ENCODE peak calls at places on chromosome 21, in ten cellular contexts. One of them, this sample, is unnamed.

GRCh38 chr21:44005593-44005992 is 6.5 kb upstream of the TRAPPC10 start:
- DNase-seq in CD8-positive, alpha-beta T cell: no peak
- DNase-seq in GM12865: no peak
- DNase-seq in sigmoid colon: no peak
- DNase-seq in fibroblast of lung: no peak
- DNase-seq in heart right ventricle: no peak
- DNase-seq in MM.1S: no peak
- DNase-seq in RWPE1: no peak
- DNase-seq in endothelial cell of umbilical vein: no peak
- DNase-seq in neural crest cell: no peak
- DNase-seq in this sample: no peak

GRCh38 chr21:35333831-35334593 is 284.9 kb upstream of the RUNX1 start:
- DNase-seq in sigmoid colon: no peak
- DNase-seq in heart right ventricle: no peak
- DNase-seq in CD8-positive, alpha-beta T cell: no peak
- DNase-seq in fibroblast of lung: no peak
- DNase-seq in MM.1S: no peak
- DNase-seq in RWPE1: no peak
- DNase-seq in GM12865: no peak
- DNase-seq in neural crest cell: no peak
- DNase-seq in endothelial cell of umbilical vein: no peak
- DNase-seq in this sample: peak

GRCh38 chr21:42496839-42497202 is 797 bp upstream of the RSPH1 start:
- DNase-seq in fibroblast of lung: peak
- DNase-seq in sigmoid colon: peak
- DNase-seq in endothelial cell of umbilical vein: no peak
- DNase-seq in heart right ventricle: peak
- DNase-seq in neural crest cell: no peak
- DNase-seq in CD8-positive, alpha-beta T cell: no peak
- DNase-seq in RWPE1: no peak
- DNase-seq in GM12865: peak
- DNase-seq in MM.1S: peak
- DNase-seq in this sample: no peak

GRCh38 chr21:14358775-14359174 is 24.2 kb downstream of the HSPA13 start:
- DNase-seq in endothelial cell of umbilical vein: peak
- DNase-seq in fibroblast of lung: no peak
- DNase-seq in neural crest cell: no peak
- DNase-seq in MM.1S: no peak
- DNase-seq in GM12865: no peak
- DNase-seq in heart right ventricle: no peak
- DNase-seq in CD8-positive, alpha-beta T cell: no peak
- DNase-seq in RWPE1: peak
- DNase-seq in sigmoid colon: no peak
- DNase-seq in this sample: no peak

GRCh38 chr21:46500224-46500861 is 41.7 kb downstream of the DIP2A start:
- DNase-seq in MM.1S: peak
- DNase-seq in endothelial cell of umbilical vein: peak
- DNase-seq in heart right ventricle: no peak
- DNase-seq in GM12865: peak
- DNase-seq in RWPE1: peak
- DNase-seq in sigmoid colon: no peak
- DNase-seq in neural crest cell: no peak
- DNase-seq in CD8-positive, alpha-beta T cell: no peak
- DNase-seq in fibroblast of lung: peak
- DNase-seq in this sample: no peak

GRCh38 chr21:14070049-14070893 is 140.5 kb downstream of the LIPI start:
- DNase-seq in neural crest cell: no peak
- DNase-seq in endothelial cell of umbilical vein: no peak
- DNase-seq in heart right ventricle: no peak
- DNase-seq in GM12865: no peak
- DNase-seq in RWPE1: no peak
- DNase-seq in fibroblast of lung: no peak
- DNase-seq in MM.1S: no peak
- DNase-seq in sigmoid colon: no peak
- DNase-seq in CD8-positive, alpha-beta T cell: no peak
- DNase-seq in this sample: no peak

GRCh38 chr21:37654596-37654995 is 261.7 kb downstream of the KCNJ6 start:
- DNase-seq in sigmoid colon: no peak
- DNase-seq in MM.1S: no peak
- DNase-seq in fibroblast of lung: no peak
- DNase-seq in heart right ventricle: no peak
- DNase-seq in neural crest cell: no peak
- DNase-seq in CD8-positive, alpha-beta T cell: no peak
- DNase-seq in GM12865: no peak
- DNase-seq in RWPE1: no peak
- DNase-seq in endothelial cell of umbilical vein: no peak
- DNase-seq in this sample: no peak

GRCh38 chr21:35658242-35658641 is 402.1 kb downstream of the SETD4 start:
- DNase-seq in RWPE1: no peak
- DNase-seq in fibroblast of lung: peak
- DNase-seq in sigmoid colon: no peak
- DNase-seq in heart right ventricle: no peak
- DNase-seq in endothelial cell of umbilical vein: no peak
- DNase-seq in neural crest cell: no peak
- DNase-seq in CD8-positive, alpha-beta T cell: no peak
- DNase-seq in MM.1S: no peak
- DNase-seq in GM12865: peak
- DNase-seq in this sample: peak

GRCh38 chr21:44737706-44738354 is 26.5 kb upstream of the TSPEAR start:
- DNase-seq in fibroblast of lung: peak
- DNase-seq in endothelial cell of umbilical vein: no peak
- DNase-seq in RWPE1: no peak
- DNase-seq in heart right ventricle: no peak
- DNase-seq in sigmoid colon: no peak
- DNase-seq in GM12865: no peak
- DNase-seq in neural crest cell: no peak
- DNase-seq in MM.1S: no peak
- DNase-seq in CD8-positive, alpha-beta T cell: no peak
- DNase-seq in this sample: peak

GRCh38 chr21:36584980-36585940 is 105.3 kb upstream of the CLDN14 start:
- DNase-seq in GM12865: peak
- DNase-seq in neural crest cell: no peak
- DNase-seq in CD8-positive, alpha-beta T cell: peak
- DNase-seq in fibroblast of lung: no peak
- DNase-seq in sigmoid colon: no peak
- DNase-seq in endothelial cell of umbilical vein: no peak
- DNase-seq in heart right ventricle: no peak
- DNase-seq in MM.1S: peak
- DNase-seq in RWPE1: no peak
- DNase-seq in this sample: peak

GRCh38 chr21:43712268-43712942 is 6.5 kb upstream of the PDXK start:
- DNase-seq in endothelial cell of umbilical vein: no peak
- DNase-seq in fibroblast of lung: no peak
- DNase-seq in heart right ventricle: no peak
- DNase-seq in neural crest cell: no peak
- DNase-seq in MM.1S: no peak
- DNase-seq in CD8-positive, alpha-beta T cell: no peak
- DNase-seq in GM12865: no peak
- DNase-seq in RWPE1: peak
- DNase-seq in sigmoid colon: no peak
- DNase-seq in this sample: no peak

GRCh38 chr21:42638266-42638863 is 15.1 kb upstream of the PDE9A start:
- DNase-seq in GM12865: no peak
- DNase-seq in fibroblast of lung: no peak
- DNase-seq in endothelial cell of umbilical vein: no peak
- DNase-seq in CD8-positive, alpha-beta T cell: no peak
- DNase-seq in neural crest cell: no peak
- DNase-seq in RWPE1: no peak
- DNase-seq in sigmoid colon: no peak
- DNase-seq in heart right ventricle: no peak
- DNase-seq in MM.1S: no peak
- DNase-seq in this sample: no peak

GRCh38 chr21:46667191-46667734 is 31.8 kb downstream of the PRMT2 start:
- DNase-seq in neural crest cell: no peak
- DNase-seq in MM.1S: no peak
- DNase-seq in GM12865: peak
- DNase-seq in fibroblast of lung: no peak
- DNase-seq in RWPE1: peak
- DNase-seq in CD8-positive, alpha-beta T cell: no peak
- DNase-seq in sigmoid colon: no peak
- DNase-seq in heart right ventricle: no peak
- DNase-seq in endothelial cell of umbilical vein: peak
- DNase-seq in this sample: no peak

GRCh38 chr21:37181059-37181458 is 86.1 kb downstream of the VPS26C start:
- DNase-seq in CD8-positive, alpha-beta T cell: no peak
- DNase-seq in fibroblast of lung: no peak
- DNase-seq in GM12865: no peak
- DNase-seq in endothelial cell of umbilical vein: no peak
- DNase-seq in MM.1S: no peak
- DNase-seq in RWPE1: no peak
- DNase-seq in heart right ventricle: no peak
- DNase-seq in neural crest cell: no peak
- DNase-seq in sigmoid colon: no peak
- DNase-seq in this sample: no peak

GRCh38 chr21:33117268-33117888 is 47.4 kb downstream of the OLIG1 start:
- DNase-seq in endothelial cell of umbilical vein: no peak
- DNase-seq in MM.1S: no peak
- DNase-seq in fibroblast of lung: no peak
- DNase-seq in CD8-positive, alpha-beta T cell: no peak
- DNase-seq in heart right ventricle: no peak
- DNase-seq in RWPE1: no peak
- DNase-seq in GM12865: no peak
- DNase-seq in neural crest cell: no peak
- DNase-seq in sigmoid colon: peak
- DNase-seq in this sample: no peak

GRCh38 chr21:45580181-45580575 is 37.9 kb upstream of the SLC19A1 start:
- DNase-seq in CD8-positive, alpha-beta T cell: no peak
- DNase-seq in GM12865: no peak
- DNase-seq in MM.1S: no peak
- DNase-seq in fibroblast of lung: no peak
- DNase-seq in heart right ventricle: no peak
- DNase-seq in sigmoid colon: no peak
- DNase-seq in neural crest cell: no peak
- DNase-seq in endothelial cell of umbilical vein: no peak
- DNase-seq in RWPE1: no peak
- DNase-seq in this sample: no peak

GRCh38 chr21:17988038-17988437 is 168.9 kb upstream of the C21orf91 start:
- DNase-seq in endothelial cell of umbilical vein: no peak
- DNase-seq in heart right ventricle: no peak
- DNase-seq in CD8-positive, alpha-beta T cell: no peak
- DNase-seq in sigmoid colon: no peak
- DNase-seq in RWPE1: no peak
- DNase-seq in fibroblast of lung: no peak
- DNase-seq in neural crest cell: no peak
- DNase-seq in GM12865: no peak
- DNase-seq in MM.1S: no peak
- DNase-seq in this sample: no peak

GRCh38 chr21:30434033-30434631 is 4.1 kb downstream of the KRTAP13-4 start:
- DNase-seq in MM.1S: peak
- DNase-seq in CD8-positive, alpha-beta T cell: no peak
- DNase-seq in heart right ventricle: no peak
- DNase-seq in neural crest cell: peak
- DNase-seq in fibroblast of lung: peak
- DNase-seq in sigmoid colon: no peak
- DNase-seq in RWPE1: peak
- DNase-seq in endothelial cell of umbilical vein: no peak
- DNase-seq in GM12865: peak
- DNase-seq in this sample: peak

GRCh38 chr21:38806153-38806941 is 618 bp downstream of the ETS2 start:
- DNase-seq in sigmoid colon: peak
- DNase-seq in neural crest cell: peak
- DNase-seq in MM.1S: no peak
- DNase-seq in CD8-positive, alpha-beta T cell: peak
- DNase-seq in endothelial cell of umbilical vein: no peak
- DNase-seq in GM12865: peak
- DNase-seq in RWPE1: no peak
- DNase-seq in fibroblast of lung: no peak
- DNase-seq in heart right ventricle: peak
- DNase-seq in this sample: peak
- TF ChIP-seq CTCF in sigmoid colon: no peak
- TF ChIP-seq CTCF in neural crest cell: peak
- TF ChIP-seq CTCF in MM.1S: no peak
- TF ChIP-seq CTCF in CD8-positive, alpha-beta T cell: no peak
- TF ChIP-seq CTCF in endothelial cell of umbilical vein: peak
- TF ChIP-seq CTCF in GM12865: peak
- TF ChIP-seq CTCF in RWPE1: no peak
- TF ChIP-seq CTCF in fibroblast of lung: no peak
- TF ChIP-seq CTCF in heart right ventricle: peak
- TF ChIP-seq CTCF in this sample: peak

GRCh38 chr21:26844258-26845065 is 747 bp downstream of the ADAMTS1 start:
- DNase-seq in endothelial cell of umbilical vein: peak
- DNase-seq in CD8-positive, alpha-beta T cell: no peak
- DNase-seq in GM12865: no peak
- DNase-seq in neural crest cell: peak
- DNase-seq in fibroblast of lung: peak
- DNase-seq in MM.1S: peak
- DNase-seq in heart right ventricle: peak
- DNase-seq in sigmoid colon: peak
- DNase-seq in RWPE1: peak
- DNase-seq in this sample: no peak
- TF ChIP-seq CTCF in endothelial cell of umbilical vein: peak
- TF ChIP-seq CTCF in CD8-positive, alpha-beta T cell: no peak
- TF ChIP-seq CTCF in GM12865: no peak
- TF ChIP-seq CTCF in neural crest cell: peak
- TF ChIP-seq CTCF in fibroblast of lung: peak
- TF ChIP-seq CTCF in MM.1S: peak
- TF ChIP-seq CTCF in heart right ventricle: no peak
- TF ChIP-seq CTCF in sigmoid colon: no peak
- TF ChIP-seq CTCF in RWPE1: peak
- TF ChIP-seq CTCF in this sample: no peak

GRCh38 chr21:31845151-31845550 is 27.7 kb upstream of the HUNK start:
- DNase-seq in heart right ventricle: no peak
- DNase-seq in GM12865: no peak
- DNase-seq in RWPE1: no peak
- DNase-seq in CD8-positive, alpha-beta T cell: no peak
- DNase-seq in neural crest cell: no peak
- DNase-seq in fibroblast of lung: no peak
- DNase-seq in MM.1S: no peak
- DNase-seq in endothelial cell of umbilical vein: no peak
- DNase-seq in sigmoid colon: no peak
- DNase-seq in this sample: no peak
- TF ChIP-seq CTCF in heart right ventricle: no peak
- TF ChIP-seq CTCF in GM12865: no peak
- TF ChIP-seq CTCF in RWPE1: no peak
- TF ChIP-seq CTCF in CD8-positive, alpha-beta T cell: no peak
- TF ChIP-seq CTCF in neural crest cell: no peak
- TF ChIP-seq CTCF in fibroblast of lung: no peak
- TF ChIP-seq CTCF in MM.1S: no peak
- TF ChIP-seq CTCF in endothelial cell of umbilical vein: no peak
- TF ChIP-seq CTCF in sigmoid colon: no peak
- TF ChIP-seq CTCF in this sample: no peak

GRCh38 chr21:38702196-38702595 is 103.5 kb upstream of the ETS2 start:
- DNase-seq in MM.1S: no peak
- DNase-seq in RWPE1: no peak
- DNase-seq in endothelial cell of umbilical vein: no peak
- DNase-seq in GM12865: no peak
- DNase-seq in fibroblast of lung: no peak
- DNase-seq in sigmoid colon: no peak
- DNase-seq in CD8-positive, alpha-beta T cell: no peak
- DNase-seq in neural crest cell: no peak
- DNase-seq in heart right ventricle: no peak
- DNase-seq in this sample: no peak

GRCh38 chr21:38691626-38692025 is 114.1 kb upstream of the ETS2 start:
- DNase-seq in RWPE1: no peak
- DNase-seq in sigmoid colon: no peak
- DNase-seq in fibroblast of lung: peak
- DNase-seq in neural crest cell: no peak
- DNase-seq in GM12865: no peak
- DNase-seq in endothelial cell of umbilical vein: peak
- DNase-seq in heart right ventricle: no peak
- DNase-seq in CD8-positive, alpha-beta T cell: no peak
- DNase-seq in MM.1S: no peak
- DNase-seq in this sample: no peak

GRCh38 chr21:38699048-38699447 is 106.7 kb upstream of the ETS2 start:
- DNase-seq in endothelial cell of umbilical vein: peak
- DNase-seq in CD8-positive, alpha-beta T cell: no peak
- DNase-seq in sigmoid colon: no peak
- DNase-seq in neural crest cell: no peak
- DNase-seq in RWPE1: no peak
- DNase-seq in heart right ventricle: no peak
- DNase-seq in fibroblast of lung: no peak
- DNase-seq in GM12865: no peak
- DNase-seq in MM.1S: no peak
- DNase-seq in this sample: peak

GRCh38 chr21:38696617-38697016 is 109.1 kb upstream of the ETS2 start:
- DNase-seq in GM12865: no peak
- DNase-seq in MM.1S: no peak
- DNase-seq in neural crest cell: no peak
- DNase-seq in RWPE1: no peak
- DNase-seq in endothelial cell of umbilical vein: no peak
- DNase-seq in CD8-positive, alpha-beta T cell: no peak
- DNase-seq in sigmoid colon: no peak
- DNase-seq in fibroblast of lung: no peak
- DNase-seq in heart right ventricle: no peak
- DNase-seq in this sample: no peak
- TF ChIP-seq CTCF in GM12865: no peak
- TF ChIP-seq CTCF in MM.1S: no peak
- TF ChIP-seq CTCF in neural crest cell: no peak
- TF ChIP-seq CTCF in RWPE1: no peak
- TF ChIP-seq CTCF in endothelial cell of umbilical vein: no peak
- TF ChIP-seq CTCF in CD8-positive, alpha-beta T cell: no peak
- TF ChIP-seq CTCF in sigmoid colon: no peak
- TF ChIP-seq CTCF in fibroblast of lung: no peak
- TF ChIP-seq CTCF in heart right ventricle: no peak
- TF ChIP-seq CTCF in this sample: peak

This sample was measured in DND-41.